ENCODE peak calls at places on chromosomes 11 and 22, in seven cellular contexts. M is GM12865, D is fibroblast of the aortic adventitia, W is testis, L is DND-41, N is GM06990, Q is epithelial cell of esophagus. I is an unnamed sample.

GRCh38 chr11:45812581-45813548 is 7.9 kb downstream of the SLC35C1 start:
- DNase-seq in L (no peak), M (no peak), Q (no peak), W (no peak), N (no peak), D (no peak), I (no peak)

GRCh38 chr22:44673406-44673805 is 28.6 kb upstream of the PRR5 start:
- DNase-seq in Q (no peak), L (no peak), N (no peak), M (no peak), D (no peak), W (no peak), I (no peak)

GRCh38 chr11:61150656-61151544 is 10.3 kb downstream of the VPS37C start:
- DNase-seq in N (no peak), W (no peak), L (no peak), D (no peak), Q (no peak), M (no peak), I (no peak)

GRCh38 chr11:95835768-95836488 is 45.6 kb downstream of the CEP57 start:
- DNase-seq in W (peak), Q (peak), L (peak), N (peak), D (peak), M (peak), I (peak)

GRCh38 chr11:100889758-100890157 is 202.7 kb downstream of the ARHGAP42 start:
- DNase-seq in N (no peak), L (no peak), D (no peak), W (no peak), Q (no peak), M (no peak), I (no peak)

GRCh38 chr11:62958547-62959071 is 26.2 kb downstream of the SLC22A6 start:
- DNase-seq in Q (peak), N (no peak), W (no peak), L (no peak), M (no peak), D (peak), I (no peak)

GRCh38 chr11:60831143-60831500 is 10.8 kb upstream of the CCDC86 start:
- DNase-seq in L (peak), Q (peak), W (peak), M (peak), N (peak), D (peak), I (peak)

GRCh38 chr11:102806296-102806695 is 8.3 kb upstream of the MMP1 start:
- DNase-seq in L (no peak), D (peak), Q (no peak), W (no peak), N (no peak), M (no peak), I (no peak)

GRCh38 chr11:18720086-18720810 is 5.7 kb downstream of the IGSF22 start:
- DNase-seq in N (no peak), W (no peak), D (peak), M (no peak), L (no peak), Q (peak), I (no peak)

GRCh38 chr22:18954333-18954732 is 18.2 kb upstream of the PRODH start:
- DNase-seq in N (peak), D (peak), W (peak), Q (peak), L (peak), M (peak), I (peak)

GRCh38 chr22:44663256-44663999 is 38.6 kb upstream of the PRR5 start:
- DNase-seq in L (peak), N (no peak), Q (no peak), M (no peak), W (no peak), D (no peak), I (no peak)

GRCh38 chr11:20058749-20059458 is 101.4 kb downstream of the DBX1 start:
- DNase-seq in D (no peak), W (no peak), M (no peak), L (no peak), N (no peak), Q (peak), I (no peak)

GRCh38 chr11:77112641-77113381 is 10.2 kb downstream of the OMP start:
- DNase-seq in N (no peak), L (no peak), W (no peak), D (no peak), Q (no peak), M (no peak), I (no peak)

GRCh38 chr11:68118753-68119448 is 2.3 kb downstream of the CHKA start:
- DNase-seq in W (no peak), L (no peak), N (peak), M (peak), Q (no peak), D (no peak), I (no peak)

GRCh38 chr11:33179431-33179830 is 18.2 kb upstream of the CSTF3 start:
- DNase-seq in L (peak), Q (no peak), D (no peak), N (no peak), W (no peak), M (no peak), I (peak)

GRCh38 chr22:27668828-27669797 is 132.4 kb downstream of the MN1 start:
- DNase-seq in Q (peak), N (no peak), M (no peak), L (no peak), D (peak), W (peak), I (no peak)

GRCh38 chr22:40276877-40277823 is 69.2 kb upstream of the ADSL start:
- DNase-seq in W (peak), Q (peak), D (peak), N (no peak), M (no peak), L (no peak), I (no peak)

GRCh38 chr22:36398602-36399472 is 11.1 kb upstream of the MYH9 start:
- DNase-seq in D (peak), L (no peak), Q (peak), W (no peak), M (no peak), N (no peak), I (no peak)

GRCh38 chr11:104146421-104146820 is 17.5 kb downstream of the PDGFD start:
- DNase-seq in N (no peak), Q (no peak), L (no peak), M (no peak), W (no peak), D (no peak), I (no peak)

GRCh38 chr11:122938557-122938956 is 43.1 kb downstream of the BSX start:
- DNase-seq in W (no peak), L (no peak), M (no peak), Q (no peak), N (no peak), D (no peak), I (no peak)

GRCh38 chr11:115504279-115505158 is at the start of gene CADM1:
- DNase-seq in M (peak), W (peak), Q (peak), L (no peak), D (peak), N (peak), I (peak)

GRCh38 chr11:66607126-66607834 is 9.2 kb upstream of the RBM14 start:
- DNase-seq in M (no peak), Q (peak), N (no peak), W (peak), L (no peak), D (peak), I (no peak)

GRCh38 chr22:21866821-21867527 is 471 bp downstream of the MAPK1 start:
- DNase-seq in M (peak), L (peak), D (peak), Q (peak), N (peak), W (peak), I (peak)

GRCh38 chr11:15157181-15157580 is 42.5 kb downstream of the INSC start:
- DNase-seq in D (peak), N (no peak), M (no peak), Q (peak), L (no peak), W (no peak), I (no peak)

GRCh38 chr22:29299136-29299900 is 7.1 kb upstream of the GAS2L1 start:
- DNase-seq in M (no peak), W (no peak), Q (no peak), N (no peak), D (no peak), L (no peak), I (no peak)

GRCh38 chr11:20616908-20617307 is 17.5 kb downstream of the SLC6A5 start:
- DNase-seq in W (no peak), M (no peak), Q (no peak), D (no peak), N (no peak), L (no peak), I (no peak)

GRCh38 chr11:128949791-128950454 is 7.3 kb upstream of the TP53AIP1 start:
- DNase-seq in Q (peak), L (no peak), N (no peak), D (no peak), M (no peak), W (no peak), I (no peak)

GRCh38 chr11:30424851-30425250 is 101.9 kb downstream of the ARL14EP start:
- DNase-seq in L (no peak), N (no peak), D (no peak), Q (no peak), M (no peak), W (no peak), I (no peak)

GRCh38 chr11:68213555-68214172 is 568 bp upstream of the KMT5B start:
- DNase-seq in M (peak), Q (peak), D (peak), N (peak), W (peak), L (peak), I (peak)

GRCh38 chr11:120331301-120331966 is 4.8 kb upstream of the ARHGEF12 start:
- DNase-seq in M (no peak), W (no peak), N (no peak), Q (peak), D (peak), L (no peak), I (no peak)

GRCh38 chr11:104895619-104896018 is 2.6 kb downstream of the CASP12 start:
- DNase-seq in Q (no peak), W (no peak), L (no peak), D (peak), M (no peak), N (no peak), I (no peak)

GRCh38 chr11:92306966-92307504 is 82.4 kb downstream of the FAT3 start:
- DNase-seq in W (no peak), M (no peak), Q (peak), L (no peak), N (no peak), D (peak), I (no peak)

GRCh38 chr22:38842512-38843200 is 1.2 kb downstream of the NPTXR start:
- DNase-seq in D (no peak), Q (no peak), W (no peak), M (no peak), L (no peak), N (no peak), I (no peak)

GRCh38 chr11:114776956-114777355 is 98.6 kb downstream of the NXPE2 start:
- DNase-seq in M (no peak), D (no peak), W (no peak), Q (no peak), L (no peak), N (no peak), I (no peak)

GRCh38 chr11:723120-723883 is 17.3 kb downstream of the EPS8L2 start:
- DNase-seq in N (no peak), L (peak), M (peak), W (peak), D (peak), Q (peak), I (peak)

GRCh38 chr11:75233688-75234295 is 6.8 kb upstream of the TPBGL start:
- DNase-seq in D (peak), Q (peak), L (peak), N (no peak), W (peak), M (peak), I (peak)

GRCh38 chr11:110529043-110529442 is 99.3 kb downstream of the FDX1 start:
- DNase-seq in M (peak), Q (peak), N (no peak), L (no peak), D (peak), W (peak), I (peak)

GRCh38 chr11:68341557-68342458 is 29.4 kb downstream of the LRP5 start:
- DNase-seq in N (no peak), Q (no peak), D (no peak), W (no peak), L (no peak), M (no peak), I (no peak)

GRCh38 chr22:47966316-47966715 is 1203.9 kb downstream of the TBC1D22A start:
- DNase-seq in D (no peak), M (no peak), L (no peak), N (no peak), Q (no peak), W (no peak), I (no peak)

DNA sequence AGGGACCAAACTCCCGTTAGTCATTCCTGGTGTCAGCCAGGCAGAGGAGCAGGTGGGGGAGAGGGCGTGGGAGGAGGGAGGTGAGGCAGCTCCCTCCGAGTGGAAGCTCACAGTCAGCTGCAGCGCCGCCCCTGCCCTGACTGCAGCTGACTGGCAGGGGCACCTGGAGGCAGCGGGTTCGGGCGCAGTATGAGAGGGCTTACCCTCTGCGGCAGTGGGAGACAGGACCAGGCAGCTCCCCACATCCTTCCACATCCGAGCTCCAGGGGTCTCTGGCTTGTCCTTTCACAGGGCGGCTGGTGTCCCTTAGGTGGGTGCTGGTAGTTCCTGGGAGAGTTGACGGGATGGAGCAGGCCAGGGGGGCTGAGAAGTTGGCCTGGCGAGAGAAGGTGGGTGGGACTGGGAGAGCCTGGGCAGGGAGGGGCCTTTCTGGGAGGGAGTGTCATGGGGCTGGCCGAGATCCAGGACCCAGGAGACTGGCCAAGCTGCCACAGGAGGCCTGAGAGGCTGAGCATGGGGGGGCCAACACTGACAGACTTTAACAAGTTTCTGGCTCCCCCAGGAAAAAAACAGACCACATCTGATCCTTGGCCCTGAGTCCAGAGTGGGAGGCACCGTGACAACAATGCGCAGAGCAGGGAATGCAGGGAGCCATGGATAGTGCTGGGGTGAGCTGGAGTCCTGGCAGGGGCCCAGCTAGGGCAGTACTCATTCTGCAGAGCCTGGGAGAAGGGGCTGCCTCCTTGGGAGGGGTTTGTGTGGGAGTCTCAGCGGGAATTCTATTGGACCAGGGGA is 4.9 kb downstream of the ADORA2A start:
- DNase-seq in D (peak), N (no peak), Q (peak), M (no peak), W (peak), L (no peak), I (peak)
- TF ChIP-seq CTCF in D (no peak), N (no peak), Q (no peak), M (no peak), W (no peak), L (no peak), I (no peak)

GRCh38 chr22:20567993-20568417 is 60.6 kb downstream of the MED15 start:
- DNase-seq in L (no peak), W (peak), D (peak), Q (peak), N (no peak), M (no peak), I (no peak)
- TF ChIP-seq CTCF in L (peak), W (peak), D (peak), Q (peak), N (peak), M (no peak), I (no peak)

GRCh38 chr11:85948884-85949283 is 93.7 kb downstream of the CCDC83 start:
- DNase-seq in M (peak), Q (peak), N (no peak), W (no peak), D (no peak), L (no peak), I (no peak)
- TF ChIP-seq CTCF in M (no peak), Q (no peak), N (no peak), W (no peak), D (no peak), L (no peak), I (no peak)

GRCh38 chr22:31604746-31605705 is 57.0 kb downstream of the PISD start:
- DNase-seq in W (no peak), N (no peak), D (no peak), M (no peak), Q (no peak), L (no peak), I (no peak)
- TF ChIP-seq CTCF in W (no peak), N (no peak), D (no peak), M (no peak), Q (no peak), L (no peak), I (no peak)